ENCODE peak calls at places on chromosomes 6 and 20, in ten cellular contexts. O is brain microvascular endothelial cell, C is left lung, H is astrocyte of the spinal cord, G is HFF-Myc, Z is uterus, U is neural crest cell, M is GM06990, E is body of pancreas, Y is Calu3. X is an unnamed sample.

GRCh38 chr6:81938991-81939773 is 186.7 kb upstream of the TENT5A start:
- DNase-seq in O (peak; percentile 47), C (no peak), H (peak; percentile 53), G (no peak), Z (no peak), U (no peak), M (no peak), E (no peak), Y (no peak), X (no peak)

GRCh38 chr20:63074182-63074581 is 67.4 kb upstream of the BHLHE23 start:
- DNase-seq in O (no peak), C (peak; percentile 47), H (no peak), G (no peak), Z (no peak), U (no peak), M (no peak), E (no peak), Y (no peak), X (no peak)

GRCh38 chr6:21773199-21773974 is 179.8 kb downstream of the SOX4 start:
- DNase-seq in O (no peak), C (no peak), H (no peak), G (no peak), Z (no peak), U (no peak), M (no peak), E (no peak), Y (no peak), X (no peak)

GRCh38 chr20:10579942-10580341 is 93.9 kb downstream of the JAG1 start:
- DNase-seq in O (no peak), C (no peak), H (no peak), G (no peak), Z (no peak), U (no peak), M (no peak), E (no peak), Y (no peak), X (no peak)

GRCh38 chr6:26272171-26272631 is 92.8 kb upstream of the BTN3A2 start:
- DNase-seq in O (no peak), C (peak; percentile 87), H (peak; percentile 30), G (no peak), Z (peak; percentile 50), U (no peak), M (peak; percentile 79), E (no peak), Y (peak; percentile 76), X (no peak)

GRCh38 chr20:48763183-48764030 is 64.4 kb downstream of the PREX1 start:
- DNase-seq in O (no peak), C (no peak), H (no peak), G (no peak), Z (peak; percentile 23), U (peak; percentile 43), M (no peak), E (no peak), Y (no peak), X (no peak)

GRCh38 chr6:154241570-154241969 is 115.0 kb downstream of the IPCEF1 start:
- DNase-seq in O (no peak), C (no peak), H (no peak), G (no peak), Z (no peak), U (no peak), M (no peak), E (no peak), Y (no peak), X (no peak)

GRCh38 chr6:113879186-113880096 is 22.3 kb downstream of the MARCKS start:
- DNase-seq in O (peak; percentile 82), C (no peak), H (peak; percentile 86), G (no peak), Z (peak; percentile 55), U (peak; percentile 30), M (peak; percentile 15), E (peak; percentile 78), Y (peak; percentile 54), X (peak; percentile 47)

GRCh38 chr6:56550307-56550706 is 92.4 kb downstream of the DST start:
- DNase-seq in O (no peak), C (no peak), H (no peak), G (no peak), Z (no peak), U (no peak), M (no peak), E (no peak), Y (no peak), X (no peak)

GRCh38 chr6:25769983-25770382 is 15.4 kb downstream of the SLC17A4 start:
- DNase-seq in O (no peak), C (no peak), H (no peak), G (no peak), Z (no peak), U (no peak), M (no peak), E (peak; percentile 10), Y (peak; percentile 64), X (no peak)

GRCh38 chr20:48051810-48052491 is 266.7 kb upstream of the SULF2 start:
- DNase-seq in O (peak; percentile 75), C (no peak), H (peak; percentile 67), G (peak; percentile 80), Z (peak; percentile 61), U (no peak), M (no peak), E (no peak), Y (peak; percentile 74), X (no peak)

GRCh38 chr6:70398783-70399730 is 14.3 kb upstream of the FAM135A start:
- DNase-seq in O (peak; percentile 27), C (peak; percentile 43), H (peak; percentile 62), G (no peak), Z (no peak), U (no peak), M (no peak), E (peak; percentile 88), Y (peak; percentile 79), X (no peak)

GRCh38 chr6:113146878-113147277 is 710.3 kb upstream of the MARCKS start:
- DNase-seq in O (no peak), C (no peak), H (no peak), G (no peak), Z (no peak), U (no peak), M (no peak), E (no peak), Y (no peak), X (no peak)

GRCh38 chr6:94494500-94494899 is 1075.1 kb upstream of the EPHA7 start:
- DNase-seq in O (no peak), C (no peak), H (no peak), G (no peak), Z (no peak), U (no peak), M (no peak), E (no peak), Y (no peak), X (no peak)

GRCh38 chr6:2480267-2480966 is 235.0 kb upstream of the GMDS start:
- DNase-seq in O (no peak), C (no peak), H (no peak), G (no peak), Z (no peak), U (no peak), M (no peak), E (no peak), Y (no peak), X (no peak)

GRCh38 chr6:2478200-2478599 is 232.8 kb upstream of the GMDS start:
- DNase-seq in O (peak; percentile 86), C (no peak), H (peak; percentile 66), G (no peak), Z (no peak), U (no peak), M (no peak), E (no peak), Y (no peak), X (no peak)

GRCh38 chr6:2485116-2485515 is 239.7 kb upstream of the GMDS start:
- DNase-seq in O (no peak), C (no peak), H (no peak), G (no peak), Z (no peak), U (no peak), M (no peak), E (peak; percentile 71), Y (no peak), X (no peak)

GRCh38 chr6:2481307-2481706 is 235.9 kb upstream of the GMDS start:
- DNase-seq in O (no peak), C (no peak), H (no peak), G (no peak), Z (no peak), U (no peak), M (no peak), E (no peak), Y (no peak), X (no peak)

GRCh38 chr6:2482773-2483172 is 237.4 kb upstream of the GMDS start:
- DNase-seq in O (no peak), C (no peak), H (no peak), G (no peak), Z (no peak), U (no peak), M (no peak), E (no peak), Y (no peak), X (no peak)
- TF ChIP-seq CTCF in O (peak; percentile 31), C (no peak), H (peak; percentile 13), G (peak; percentile 33), Z (no peak), U (no peak), M (no peak), E (no peak), Y (no peak), X (no peak)

GRCh38 chr6:31271641-31272357 is at the start of gene HLA-C:
- DNase-seq in O (peak; percentile 92), C (peak; percentile 92), H (peak; percentile 93), G (peak; percentile 86), Z (peak; percentile 96), U (peak; percentile 68), M (peak; percentile 88), E (peak; percentile 96), Y (peak; percentile 97), X (peak; percentile 98)
- TF ChIP-seq CTCF in O (peak; percentile 29), C (no peak), H (peak; percentile 14), G (no peak), Z (no peak), U (no peak), M (peak; percentile 19), E (peak; percentile 16), Y (no peak), X (no peak)

DNA sequence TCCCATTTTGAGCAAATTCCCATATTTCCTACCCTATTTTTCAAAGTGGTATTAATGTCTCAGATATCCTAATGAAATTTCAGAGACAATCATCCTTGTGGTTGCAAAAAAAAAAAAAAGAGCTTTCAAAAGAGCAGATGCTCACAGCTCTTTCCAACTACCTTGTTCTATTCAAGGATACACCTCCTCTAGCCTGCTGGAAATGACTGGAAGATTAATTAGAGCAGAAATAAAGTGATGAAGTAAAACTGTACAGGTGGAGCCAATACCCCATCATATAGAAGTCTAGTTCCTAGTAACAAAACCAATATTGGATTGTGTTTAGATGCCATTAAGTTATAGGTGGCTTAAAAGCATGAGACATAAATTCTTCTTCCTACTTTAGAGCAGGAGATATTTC is 42.5 kb downstream of the ILRUN start:
- DNase-seq in O (no peak), C (no peak), H (no peak), G (no peak), Z (no peak), U (no peak), M (no peak), E (no peak), Y (no peak), X (no peak)
- TF ChIP-seq CTCF in O (no peak), C (no peak), H (no peak), G (no peak), Z (no peak), U (no peak), M (no peak), E (no peak), Y (no peak), X (no peak)

DNA sequence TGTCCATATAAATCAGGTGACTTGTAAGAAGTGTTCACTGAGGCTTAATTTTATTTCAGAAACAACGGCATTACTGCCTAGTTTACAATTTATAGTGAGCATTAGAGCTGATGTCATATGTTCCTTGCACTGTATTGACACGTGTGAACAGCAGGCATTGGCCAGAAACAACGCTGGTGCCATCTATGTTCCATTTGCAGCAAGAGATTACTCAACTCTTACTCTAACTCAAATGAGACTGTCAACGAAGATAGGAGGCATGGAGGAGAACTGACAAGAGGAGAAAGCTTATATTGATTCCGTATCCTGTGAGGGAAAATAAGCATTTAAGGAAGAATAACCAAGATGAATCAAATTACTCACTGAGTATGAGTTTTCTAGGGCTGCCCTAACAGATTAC is 48.4 kb downstream of the MTFR2 start:
- DNase-seq in O (no peak), C (no peak), H (peak; percentile 23), G (no peak), Z (no peak), U (no peak), M (no peak), E (no peak), Y (no peak), X (no peak)
- TF ChIP-seq CTCF in O (no peak), C (no peak), H (peak; percentile 7), G (no peak), Z (no peak), U (no peak), M (no peak), E (no peak), Y (no peak), X (no peak)